ENCODE peak calls at places on chromosome 20, in four cellular contexts. E is right atrium auricular region; Y is HuH-7.5; R is stimulated activated CD4-positive, alpha-beta T cell treated with anti-CD3 and anti-CD28 coated beads, Interleukin-15, amount 100 ng/mL, for 1 hour. K is an unnamed sample.
A peak's percentile ranks its signal among the peaks of the same experiment; 100 is the strongest.

GRCh38 chr20:4661191-4661590 is 60.5 kb upstream of the PRND start:
- DNase-seq in R (no peak), Y (no peak), E (no peak), K (no peak)

GRCh38 chr20:53900380-53900999 is 169.9 kb downstream of the BCAS1 start:
- DNase-seq in R (no peak), Y (no peak), E (no peak), K (peak; percentile 100)

GRCh38 chr20:10511166-10511506 is 76.0 kb downstream of the SLX4IP start:
- DNase-seq in Y (no peak), E (no peak), R (no peak), K (no peak)

GRCh38 chr20:2470051-2470431 is 548 bp downstream of the SNRPB start:
- DNase-seq in R (peak; percentile 19), Y (peak; percentile 59), E (no peak), K (no peak)

GRCh38 chr20:35319206-35320197 is 27.3 kb upstream of the FAM83C start:
- DNase-seq in E (no peak), Y (no peak), R (no peak), K (no peak)

GRCh38 chr20:1633535-1633934 is 13.7 kb upstream of the SIRPB1 start:
- DNase-seq in E (no peak), R (no peak), Y (no peak), K (no peak)

GRCh38 chr20:45908086-45908485 is 3.9 kb downstream of the PLTP start:
- DNase-seq in E (no peak), Y (no peak), R (no peak), K (no peak)

GRCh38 chr20:63542031-63542559 is 4.9 kb upstream of the PTK6 start:
- DNase-seq in E (no peak), Y (no peak), R (no peak), K (no peak)

GRCh38 chr20:32667030-32667429 is 6.7 kb downstream of the C20orf203 start:
- DNase-seq in E (no peak), R (no peak), Y (no peak), K (no peak)

GRCh38 chr20:35901678-35902544 is 52.4 kb downstream of the SCAND1 start:
- DNase-seq in Y (no peak), R (no peak), E (no peak), K (peak; percentile 81)

GRCh38 chr20:40467703-40468411 is 221.2 kb downstream of the MAFB start:
- DNase-seq in R (no peak), Y (no peak), E (no peak), K (no peak)

GRCh38 chr20:50312682-50313187 is 122.1 kb downstream of the CEBPB start:
- DNase-seq in E (peak; percentile 88), Y (no peak), R (no peak), K (no peak)

GRCh38 chr20:1324598-1325172 is 4.3 kb downstream of the SDCBP2 start:
- DNase-seq in E (no peak), R (no peak), Y (no peak), K (no peak)

GRCh38 chr20:49032455-49032854 is 13.7 kb upstream of the CSE1L start:
- DNase-seq in R (no peak), Y (no peak), E (no peak), K (no peak)

GRCh38 chr20:40416274-40416673 is 272.8 kb downstream of the MAFB start:
- DNase-seq in R (no peak), Y (no peak), E (no peak), K (no peak)

GRCh38 chr20:3209023-3209945 is at the start of gene ITPA:
- DNase-seq in E (no peak), R (peak; percentile 21), Y (peak; percentile 81), K (no peak)

GRCh38 chr20:50645253-50646068 is 45.9 kb downstream of the RIPOR3 start:
- DNase-seq in E (no peak), Y (peak; percentile 94), R (no peak), K (peak; percentile 100)

GRCh38 chr20:61424628-61425420 is 172.8 kb downstream of the CDH4 start:
- DNase-seq in E (no peak), Y (no peak), R (no peak), K (no peak)

GRCh38 chr20:32189123-32189410 is 18.5 kb downstream of the PLAGL2 start:
- DNase-seq in R (no peak), E (no peak), Y (no peak), K (no peak)

GRCh38 chr20:46939031-46939430 is 44.4 kb downstream of the EYA2 start:
- DNase-seq in Y (peak; percentile 32), R (no peak), E (no peak), K (no peak)

GRCh38 chr20:20683922-20684321 is 28.5 kb downstream of the RALGAPA2 start:
- DNase-seq in Y (no peak), R (no peak), E (no peak), K (no peak)

GRCh38 chr20:53829706-53830521 is 236.3 kb upstream of the ZNF217 start:
- DNase-seq in Y (no peak), E (no peak), R (no peak), K (no peak)

GRCh38 chr20:62122659-62123449 is 579 bp downstream of the LSM14B start:
- DNase-seq in E (no peak), Y (peak; percentile 80), R (peak; percentile 17), K (no peak)

GRCh38 chr20:64077094-64077493 is 2.2 kb downstream of the RGS19 start:
- DNase-seq in E (no peak), R (no peak), Y (no peak), K (no peak)

GRCh38 chr20:35174458-35175216 is 2.8 kb downstream of the PROCR start:
- DNase-seq in Y (peak; percentile 91), E (no peak), R (no peak), K (no peak)

GRCh38 chr20:64102647-64103354 is 4.6 kb downstream of the NPBWR2 start:
- DNase-seq in R (no peak), E (no peak), Y (no peak), K (no peak)

GRCh38 chr20:32216396-32217142 is 8.9 kb downstream of the POFUT1 start:
- DNase-seq in E (no peak), Y (no peak), R (no peak), K (no peak)

GRCh38 chr20:40493071-40493470 is 196.0 kb downstream of the MAFB start:
- DNase-seq in E (peak; percentile 81), R (no peak), Y (no peak), K (no peak)

GRCh38 chr20:60718743-60719142 is 533.3 kb upstream of the CDH4 start:
- DNase-seq in Y (no peak), E (no peak), R (no peak), K (no peak)

GRCh38 chr20:60478533-60478932 is 520.3 kb downstream of the CDH26 start:
- DNase-seq in Y (no peak), R (no peak), E (no peak), K (no peak)